ENCODE peak calls at places on chromosomes 16 and 17, in seven cellular contexts. U is heart right ventricle; S is PC-9; N is progenitor cell of endocrine pancreas; D is stimulated activated CD8-positive, alpha-beta memory T cell treated with anti-CD3 and anti-CD28 coated beads, Interleukin-7, amount 100 ng/mL, for 24 hours; G is activated CD4-positive, alpha-beta T cell treated with anti-CD3 and anti-CD28 coated beads, Interleukin-2, amount 50 U/mL, for 48 hours; P is RPMI8226. Y is an unnamed sample.

GRCh38 chr17:50608700-50609375 is 25.8 kb upstream of the ABCC3 start:
- DNase-seq in U (no peak), G (no peak), N (no peak), D (no peak), S (no peak), P (no peak), Y (no peak)

GRCh38 chr16:85800321-85800669 is 800 bp downstream of the COX4I1 start:
- DNase-seq in N (no peak), D (no peak), P (no peak), U (no peak), G (peak), S (no peak), Y (no peak)

GRCh38 chr17:63848834-63849689 is 6.6 kb upstream of the SMARCD2 start:
- DNase-seq in N (peak), S (peak), G (peak), D (peak), P (peak), U (peak), Y (peak)

GRCh38 chr16:23121024-23121423 is 28.2 kb downstream of the USP31 start:
- DNase-seq in D (no peak), S (no peak), G (no peak), U (no peak), N (no peak), P (no peak), Y (no peak)

GRCh38 chr17:21199311-21199710 is 14.7 kb downstream of the TMEM11 start:
- DNase-seq in N (no peak), S (no peak), G (no peak), D (no peak), P (no peak), U (no peak), Y (no peak)

GRCh38 chr17:71572343-71572742 is 548.5 kb upstream of the SOX9 start:
- DNase-seq in N (no peak), G (no peak), D (no peak), P (no peak), U (no peak), S (no peak), Y (no peak)

GRCh38 chr17:78381601-78382168 is 3.2 kb downstream of the PGS1 start:
- DNase-seq in S (no peak), U (no peak), P (no peak), G (peak), D (no peak), N (no peak), Y (no peak)

GRCh38 chr16:81873843-81874752 is 95.0 kb downstream of the PLCG2 start:
- DNase-seq in U (peak), G (peak), D (peak), S (peak), P (peak), N (peak), Y (peak)

GRCh38 chr17:28527181-28527681 is 21.1 kb downstream of the FOXN1 start:
- DNase-seq in G (no peak), S (no peak), D (no peak), U (no peak), N (no peak), P (no peak), Y (no peak)

GRCh38 chr16:57391308-57391699 is 13.3 kb upstream of the CCL17 start:
- DNase-seq in N (no peak), P (no peak), G (no peak), S (no peak), D (no peak), U (no peak), Y (no peak)

GRCh38 chr17:48261297-48261880 is 153.8 kb downstream of the SNX11 start:
- DNase-seq in D (no peak), P (peak), N (no peak), G (no peak), U (no peak), S (no peak), Y (no peak)

GRCh38 chr17:60073063-60073462 is 5.7 kb downstream of the HEATR6 start:
- DNase-seq in U (no peak), D (no peak), N (no peak), S (no peak), P (no peak), G (no peak), Y (no peak)

GRCh38 chr17:32276217-32276616 is 10.6 kb downstream of the RHBDL3 start:
- DNase-seq in N (no peak), S (no peak), P (peak), G (no peak), U (no peak), D (no peak), Y (no peak)

GRCh38 chr16:56637814-56638750 is at the start of gene MT1A:
- DNase-seq in G (peak), N (no peak), S (peak), D (no peak), U (peak), P (peak), Y (no peak)

GRCh38 chr17:61662771-61663170 is 71.8 kb upstream of the NACA2 start:
- DNase-seq in N (no peak), D (no peak), U (no peak), G (no peak), P (no peak), S (no peak), Y (no peak)

GRCh38 chr16:57434003-57434402 is 13.2 kb downstream of the CIAPIN1 start:
- DNase-seq in N (no peak), D (no peak), S (no peak), P (no peak), U (no peak), G (no peak), Y (no peak)